ENCODE peak calls at places on chromosomes 7 and 10, in five cellular contexts. C, Q, L, H and D are unnamed samples.

GRCh38 chr7:118328505-118329211 is 104.2 kb downstream of the ANKRD7 start:
- DNase-seq in C (no peak), Q (no peak), L (no peak), H (no peak), D (no peak)

GRCh38 chr10:78892383-78893191 is 176.2 kb upstream of the ZMIZ1 start:
- DNase-seq in C (no peak), Q (no peak), L (peak; percentile 66), H (no peak), D (no peak)

GRCh38 chr7:142412551-142413193 is 154.8 kb upstream of the PRSS58 start:
- DNase-seq in C (peak; percentile 38), Q (peak; percentile 25), L (peak; percentile 81), H (no peak), D (peak; percentile 72)

GRCh38 chr7:74365320-74366022 is 76.3 kb downstream of the CLIP2 start:
- DNase-seq in C (peak; percentile 30), Q (peak; percentile 70), L (peak; percentile 55), H (peak; percentile 68), D (peak; percentile 100)

GRCh38 chr10:112955736-112956421 is 5.8 kb downstream of the TCF7L2 start:
- DNase-seq in C (no peak), Q (no peak), L (no peak), H (no peak), D (no peak)

GRCh38 chr10:62885656-62886461 is 69.7 kb upstream of the EGR2 start:
- DNase-seq in C (no peak), Q (no peak), L (no peak), H (no peak), D (no peak)

GRCh38 chr10:124240721-124241350 is 147.4 kb upstream of the CHST15 start:
- DNase-seq in C (no peak), Q (no peak), L (no peak), H (no peak), D (no peak)

GRCh38 chr10:45470098-45471012 is 96.3 kb downstream of the ALOX5 start:
- DNase-seq in C (peak; percentile 45), Q (no peak), L (peak; percentile 22), H (no peak), D (peak; percentile 96)

GRCh38 chr7:144513332-144513731 is 109.8 kb upstream of the NOBOX start:
- DNase-seq in C (no peak), Q (no peak), L (peak; percentile 82), H (no peak), D (no peak)

GRCh38 chr10:92901819-92902234 is 53.5 kb downstream of the EXOC6 start:
- DNase-seq in C (no peak), Q (no peak), L (no peak), H (no peak), D (no peak)

GRCh38 chr10:120804020-120804419 is 47.1 kb upstream of the WDR11 start:
- DNase-seq in C (no peak), Q (no peak), L (no peak), H (no peak), D (no peak)